ENCODE peak calls at places on chromosomes 4 and X, in ten cellular contexts. L, N, T, E, S, G, M, J, B and F are unnamed samples.

GRCh38 chr4:182863501-182863900 is 53.7 kb downstream of the DCTD start:
- DNase-seq in L (no peak), N (no peak), T (no peak), E (no peak), S (no peak), G (no peak), M (no peak), J (no peak), B (no peak), F (no peak)

GRCh38 chrX:51893931-51894696 is 691 bp downstream of the MAGED1 start:
- DNase-seq in L (peak; percentile 10), N (no peak), T (peak; percentile 59), E (peak; percentile 60), S (no peak), G (peak; percentile 29), M (peak; percentile 62), J (no peak), B (peak; percentile 11), F (peak; percentile 25)

GRCh38 chrX:9642270-9642995 is 123.2 kb downstream of the GPR143 start:
- DNase-seq in L (no peak), N (no peak), T (no peak), E (no peak), S (no peak), G (no peak), M (no peak), J (no peak), B (no peak), F (no peak)

GRCh38 chrX:54695231-54695630 is 102.8 kb downstream of the ITIH6 start:
- DNase-seq in L (peak; percentile 44), N (no peak), T (no peak), E (peak; percentile 11), S (no peak), G (no peak), M (peak; percentile 15), J (no peak), B (peak; percentile 3), F (peak; percentile 63)

GRCh38 chr4:169898095-169898494 is 128.1 kb downstream of the MFAP3L start:
- DNase-seq in L (no peak), N (no peak), T (no peak), E (no peak), S (no peak), G (peak; percentile 6), M (no peak), J (no peak), B (no peak), F (no peak)

GRCh38 chrX:8730812-8731578 is 942 bp downstream of the ANOS1 start:
- DNase-seq in L (peak; percentile 23), N (no peak), T (peak; percentile 35), E (peak; percentile 11), S (no peak), G (no peak), M (peak; percentile 25), J (no peak), B (no peak), F (peak; percentile 3)

GRCh38 chr4:2932561-2932950 is 30.6 kb downstream of the NOP14 start:
- DNase-seq in L (no peak), N (no peak), T (no peak), E (no peak), S (no peak), G (no peak), M (no peak), J (no peak), B (no peak), F (no peak)

GRCh38 chrX:53071604-53072417 is 10.4 kb upstream of the TSPYL2 start:
- DNase-seq in L (peak; percentile 64), N (peak; percentile 56), T (peak; percentile 81), E (peak; percentile 81), S (peak; percentile 46), G (peak; percentile 41), M (peak; percentile 77), J (peak; percentile 30), B (peak; percentile 56), F (peak; percentile 89)

GRCh38 chr4:147682755-147683154 is 1.2 kb downstream of the PRMT9 start:
- DNase-seq in L (no peak), N (no peak), T (no peak), E (no peak), S (no peak), G (peak; percentile 2), M (no peak), J (no peak), B (peak; percentile 56), F (no peak)

DNA sequence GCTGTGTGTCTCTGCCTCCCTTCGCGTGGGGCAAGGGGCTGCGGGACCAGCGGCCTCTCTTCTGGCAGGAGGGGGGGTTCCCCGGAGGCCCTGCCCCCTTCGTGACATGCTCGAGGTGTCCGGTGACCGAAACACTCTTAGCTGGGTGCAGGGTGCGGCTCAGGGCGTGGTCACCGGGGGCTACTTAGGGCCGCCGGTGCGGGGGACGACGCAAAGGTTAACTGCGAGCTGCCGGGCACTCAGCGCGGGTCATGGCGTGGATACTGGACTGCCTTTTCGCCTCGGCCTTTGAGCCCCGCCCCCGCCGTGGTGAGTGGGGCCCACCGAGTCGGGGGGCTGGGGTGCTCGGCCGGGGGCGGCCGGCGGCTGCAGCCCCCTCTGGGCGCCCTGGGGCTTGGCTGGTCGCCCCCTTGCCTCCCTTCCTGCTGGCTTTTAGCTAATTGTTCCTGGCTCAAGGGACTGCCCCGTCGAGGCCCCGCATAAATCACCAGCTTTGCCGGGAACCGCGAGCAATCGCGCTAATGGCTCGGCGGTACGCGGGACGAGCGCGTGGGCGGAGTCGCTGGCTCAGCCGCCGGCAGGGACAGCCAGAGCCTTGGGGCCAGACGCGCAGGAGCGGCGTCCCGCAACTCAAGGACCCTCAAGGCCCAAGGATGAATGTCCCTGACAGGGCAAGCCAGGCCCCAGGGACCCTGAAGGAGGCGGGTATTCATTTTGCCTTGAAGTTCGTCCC is at the start of gene ARHGAP36:
- DNase-seq in L (no peak), N (no peak), T (peak; percentile 56), E (peak; percentile 33), S (no peak), G (no peak), M (peak; percentile 27), J (no peak), B (no peak), F (no peak)
- H3K4me3 ChIP-seq in L (no peak within 1 kb of the TSS), N (peak within 1 kb of the TSS; percentile 19), T (peak within 1 kb of the TSS; percentile 40), E (no peak within 1 kb of the TSS), S (no peak within 1 kb of the TSS), G (no peak within 1 kb of the TSS), M (peak within 1 kb of the TSS; percentile 52), J (no peak within 1 kb of the TSS), B (no peak within 1 kb of the TSS), F (no peak within 1 kb of the TSS)

DNA sequence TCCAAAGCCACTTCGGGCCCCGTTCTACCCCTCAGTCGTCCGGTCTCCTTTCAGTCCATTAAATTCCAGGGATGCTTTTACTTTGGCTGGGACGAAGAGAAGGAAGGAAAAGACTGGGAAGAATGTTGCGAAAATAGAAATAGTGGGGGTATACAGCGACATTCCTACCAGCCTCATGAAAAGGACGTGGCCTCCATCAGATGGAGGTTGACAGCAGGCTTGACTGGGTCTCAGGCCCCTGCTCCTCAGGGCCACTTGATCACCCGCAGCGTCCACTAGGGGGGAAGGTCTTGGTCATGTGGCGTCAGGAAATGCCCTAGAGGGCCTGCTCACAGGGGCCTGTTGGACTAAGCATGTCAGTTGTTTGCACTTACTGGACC is 671 bp upstream of the ANKRD50 start:
- DNase-seq in L (peak; percentile 54), N (peak; percentile 63), T (no peak), E (peak; percentile 84), S (no peak), G (peak; percentile 82), M (no peak), J (peak; percentile 73), B (peak; percentile 79), F (peak; percentile 65)
- TF ChIP-seq CTCF in L (peak; percentile 50), N (no peak), T (peak; percentile 44), E (peak; percentile 43), S (no peak), G (peak; percentile 61), M (peak; percentile 25), J (peak; percentile 44), B (peak; percentile 40), F (peak; percentile 51)

GRCh38 chr4:155748039-155748438 is 10.8 kb upstream of the GUCY1B1 start:
- DNase-seq in L (no peak), N (no peak), T (no peak), E (no peak), S (no peak), G (no peak), M (peak; percentile 10), J (no peak), B (no peak), F (no peak)

GRCh38 chr4:155745984-155746383 is 12.8 kb upstream of the GUCY1B1 start:
- DNase-seq in L (no peak), N (no peak), T (no peak), E (peak; percentile 9), S (no peak), G (peak; percentile 66), M (no peak), J (peak; percentile 64), B (peak; percentile 82), F (peak; percentile 52)

DNA sequence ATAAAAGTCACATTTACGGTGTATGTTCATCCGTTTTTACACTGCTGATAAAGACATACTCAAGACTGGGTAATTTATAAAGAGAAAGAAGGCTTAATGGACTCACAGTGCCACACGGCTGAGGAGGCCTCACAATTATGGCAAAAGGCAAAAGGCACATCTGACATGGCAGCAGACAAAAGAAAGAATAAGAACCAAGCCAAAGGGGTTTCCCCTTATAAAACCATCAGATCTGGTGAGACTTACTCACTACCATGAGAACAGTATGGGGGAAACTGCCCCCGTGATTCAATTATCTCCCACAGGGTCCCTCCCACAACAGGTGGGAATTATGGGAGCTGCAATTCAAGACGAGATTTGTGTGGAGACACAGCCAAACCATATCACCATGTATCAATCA is 7.3 kb upstream of the GUCY1B1 start:
- DNase-seq in L (no peak), N (no peak), T (no peak), E (no peak), S (no peak), G (no peak), M (no peak), J (no peak), B (no peak), F (no peak)
- H3K4me2 ChIP-seq in L (no peak overlapping the region), N (no peak overlapping the region), T (no peak overlapping the region), E (no peak overlapping the region), S (no peak overlapping the region), G (no peak overlapping the region), M (no peak overlapping the region), J (no peak overlapping the region), B (no peak overlapping the region), F (no peak overlapping the region)

DNA sequence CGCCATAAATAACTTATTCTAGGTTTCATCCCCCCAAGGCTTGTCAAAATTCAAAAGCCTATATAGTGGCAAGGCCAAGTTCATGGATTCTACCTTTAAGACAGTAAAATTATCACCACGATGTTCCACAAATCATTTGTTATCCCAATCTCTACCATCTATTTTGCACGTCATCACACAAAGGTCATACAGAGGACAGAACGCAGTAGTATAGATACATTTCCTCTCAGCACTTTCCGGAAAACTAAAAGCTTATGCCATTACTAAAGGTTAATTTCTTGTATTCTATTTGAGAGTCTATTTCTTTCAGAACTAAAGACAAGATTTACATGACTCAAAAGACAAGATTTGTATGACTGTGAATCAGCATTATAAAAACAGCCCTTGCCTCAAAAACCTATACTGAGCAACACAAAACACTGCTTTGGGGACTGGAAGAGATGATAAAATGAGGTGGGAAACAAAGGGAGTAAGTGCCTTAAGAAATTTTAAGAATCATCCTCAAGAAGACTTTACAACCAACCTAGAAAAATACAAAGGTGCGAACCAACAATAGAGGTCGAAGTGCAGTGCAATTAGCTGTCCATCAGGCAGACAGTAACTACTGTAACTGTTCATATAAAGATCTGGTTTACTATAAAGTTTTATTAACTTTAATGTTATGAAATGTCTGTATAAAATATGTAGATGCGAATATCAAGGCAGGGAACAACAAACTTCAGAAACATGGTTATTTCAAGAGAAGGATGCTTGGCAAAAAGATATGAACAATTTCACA is 7.6 kb downstream of the UBE2D3 start:
- DNase-seq in L (no peak), N (no peak), T (no peak), E (no peak), S (no peak), G (peak; percentile 30), M (no peak), J (peak; percentile 16), B (peak; percentile 30), F (no peak)
- H3K4me3 ChIP-seq in L (no peak overlapping the region), N (no peak overlapping the region), T (no peak overlapping the region), E (no peak overlapping the region), S (peak overlapping the region; percentile 46), G (no peak overlapping the region), M (peak overlapping the region; percentile 4), J (no peak overlapping the region), B (no peak overlapping the region), F (no peak overlapping the region)